ENCODE peak calls at places on chromosome 11, in seven cellular contexts. One of them, this sample, is unnamed.

GRCh38 chr11:88202498-88202897 is 27.3 kb upstream of the RAB38 start:
- DNase-seq in HTR-8/SVneo: no peak
- DNase-seq in posterior vena cava: no peak
- DNase-seq in GM04504: no peak
- DNase-seq in sigmoid colon: no peak
- DNase-seq in T-cell: no peak
- DNase-seq in ELR: no peak
- DNase-seq in this sample: no peak

GRCh38 chr11:77140231-77140959 is 12.3 kb downstream of the MYO7A start:
- DNase-seq in T-cell: no peak
- DNase-seq in GM04504: no peak
- DNase-seq in HTR-8/SVneo: peak; percentile 56
- DNase-seq in ELR: peak; percentile 19
- DNase-seq in posterior vena cava: no peak
- DNase-seq in sigmoid colon: no peak
- DNase-seq in this sample: no peak

GRCh38 chr11:13033760-13034533 is 24.8 kb downstream of the RASSF10 start:
- DNase-seq in posterior vena cava: no peak
- DNase-seq in HTR-8/SVneo: no peak
- DNase-seq in T-cell: no peak
- DNase-seq in GM04504: no peak
- DNase-seq in sigmoid colon: no peak
- DNase-seq in ELR: no peak
- DNase-seq in this sample: no peak

GRCh38 chr11:59216654-59217640 is 4.2 kb upstream of the MPEG1 start:
- DNase-seq in posterior vena cava: no peak
- DNase-seq in HTR-8/SVneo: no peak
- DNase-seq in ELR: peak; percentile 67
- DNase-seq in GM04504: no peak
- DNase-seq in sigmoid colon: peak; percentile 79
- DNase-seq in T-cell: no peak
- DNase-seq in this sample: no peak

GRCh38 chr11:115745041-115745440 is 240.8 kb upstream of the CADM1 start:
- DNase-seq in GM04504: no peak
- DNase-seq in ELR: no peak
- DNase-seq in posterior vena cava: no peak
- DNase-seq in T-cell: no peak
- DNase-seq in HTR-8/SVneo: no peak
- DNase-seq in sigmoid colon: no peak
- DNase-seq in this sample: no peak

GRCh38 chr11:116773203-116774112 is 671 bp upstream of the BUD13 start:
- DNase-seq in ELR: peak; percentile 65
- DNase-seq in sigmoid colon: no peak
- DNase-seq in HTR-8/SVneo: no peak
- DNase-seq in GM04504: no peak
- DNase-seq in posterior vena cava: no peak
- DNase-seq in T-cell: no peak
- DNase-seq in this sample: no peak

GRCh38 chr11:63939351-63939920 is 634 bp downstream of the NAA40 start:
- DNase-seq in ELR: peak; percentile 39
- DNase-seq in sigmoid colon: no peak
- DNase-seq in posterior vena cava: peak; percentile 81
- DNase-seq in GM04504: no peak
- DNase-seq in HTR-8/SVneo: no peak
- DNase-seq in T-cell: no peak
- DNase-seq in this sample: no peak

GRCh38 chr11:61793084-61793828 is 545 bp downstream of the FEN1 start:
- DNase-seq in GM04504: no peak
- DNase-seq in posterior vena cava: no peak
- DNase-seq in ELR: peak; percentile 30
- DNase-seq in sigmoid colon: no peak
- DNase-seq in T-cell: no peak
- DNase-seq in HTR-8/SVneo: no peak
- DNase-seq in this sample: no peak

GRCh38 chr11:120608760-120609211 is 97.2 kb downstream of the GRIK4 start:
- DNase-seq in HTR-8/SVneo: peak; percentile 21
- DNase-seq in posterior vena cava: no peak
- DNase-seq in sigmoid colon: no peak
- DNase-seq in T-cell: no peak
- DNase-seq in GM04504: peak; percentile 32
- DNase-seq in ELR: no peak
- DNase-seq in this sample: no peak

GRCh38 chr11:58330861-58331260 is 28.0 kb downstream of the OR5B17 start:
- DNase-seq in T-cell: no peak
- DNase-seq in GM04504: peak; percentile 17
- DNase-seq in ELR: peak; percentile 72
- DNase-seq in sigmoid colon: no peak
- DNase-seq in posterior vena cava: no peak
- DNase-seq in HTR-8/SVneo: no peak
- DNase-seq in this sample: no peak

GRCh38 chr11:73426184-73426845 is 50.1 kb downstream of the RELT start:
- DNase-seq in T-cell: no peak
- DNase-seq in sigmoid colon: no peak
- DNase-seq in GM04504: no peak
- DNase-seq in HTR-8/SVneo: no peak
- DNase-seq in ELR: no peak
- DNase-seq in posterior vena cava: no peak
- DNase-seq in this sample: no peak

GRCh38 chr11:111406589-111406988 is 27.5 kb upstream of the POU2AF1 start:
- DNase-seq in T-cell: no peak
- DNase-seq in ELR: no peak
- DNase-seq in sigmoid colon: no peak
- DNase-seq in posterior vena cava: no peak
- DNase-seq in GM04504: no peak
- DNase-seq in HTR-8/SVneo: peak; percentile 47
- DNase-seq in this sample: no peak

GRCh38 chr11:119538748-119539147 is 115.8 kb upstream of the THY1 start:
- DNase-seq in sigmoid colon: no peak
- DNase-seq in HTR-8/SVneo: no peak
- DNase-seq in posterior vena cava: peak; percentile 2
- DNase-seq in GM04504: peak; percentile 8
- DNase-seq in ELR: peak; percentile 3
- DNase-seq in T-cell: no peak
- DNase-seq in this sample: no peak

GRCh38 chr11:2775083-2775625 is 75.4 kb upstream of the KCNQ1OT1 start:
- DNase-seq in T-cell: no peak
- DNase-seq in ELR: no peak
- DNase-seq in sigmoid colon: peak; percentile 58
- DNase-seq in posterior vena cava: peak; percentile 41
- DNase-seq in HTR-8/SVneo: no peak
- DNase-seq in GM04504: no peak
- DNase-seq in this sample: no peak

GRCh38 chr11:70423523-70424505 is 25.5 kb downstream of the CTTN start:
- DNase-seq in T-cell: peak; percentile 44
- DNase-seq in ELR: peak; percentile 96
- DNase-seq in sigmoid colon: no peak
- DNase-seq in HTR-8/SVneo: peak; percentile 71
- DNase-seq in posterior vena cava: peak; percentile 82
- DNase-seq in GM04504: peak; percentile 62
- DNase-seq in this sample: no peak

GRCh38 chr11:16895306-16895705 is 118.9 kb downstream of the PLEKHA7 start:
- DNase-seq in GM04504: no peak
- DNase-seq in T-cell: no peak
- DNase-seq in ELR: peak; percentile 24
- DNase-seq in sigmoid colon: no peak
- DNase-seq in HTR-8/SVneo: no peak
- DNase-seq in posterior vena cava: no peak
- DNase-seq in this sample: no peak

GRCh38 chr11:77506857-77507256 is 33.0 kb upstream of the PAK1 start:
- DNase-seq in HTR-8/SVneo: peak; percentile 33
- DNase-seq in sigmoid colon: no peak
- DNase-seq in GM04504: no peak
- DNase-seq in ELR: peak; percentile 45
- DNase-seq in posterior vena cava: no peak
- DNase-seq in T-cell: no peak
- DNase-seq in this sample: no peak

GRCh38 chr11:65524010-65524746 is 705 bp upstream of the SCYL1 start:
- DNase-seq in posterior vena cava: peak; percentile 86
- DNase-seq in GM04504: peak; percentile 9
- DNase-seq in sigmoid colon: peak; percentile 86
- DNase-seq in HTR-8/SVneo: no peak
- DNase-seq in ELR: no peak
- DNase-seq in T-cell: no peak
- DNase-seq in this sample: no peak

GRCh38 chr11:78078218-78079167 is 1.2 kb downstream of the NDUFC2 start:
- DNase-seq in ELR: peak; percentile 12
- DNase-seq in HTR-8/SVneo: no peak
- DNase-seq in T-cell: no peak
- DNase-seq in sigmoid colon: no peak
- DNase-seq in posterior vena cava: no peak
- DNase-seq in GM04504: no peak
- DNase-seq in this sample: no peak

GRCh38 chr11:125165111-125165663 is 636 bp downstream of the PKNOX2 start:
- DNase-seq in sigmoid colon: peak; percentile 75
- DNase-seq in ELR: peak; percentile 43
- DNase-seq in T-cell: no peak
- DNase-seq in HTR-8/SVneo: peak; percentile 22
- DNase-seq in GM04504: no peak
- DNase-seq in posterior vena cava: peak; percentile 88
- DNase-seq in this sample: no peak

GRCh38 chr11:122784325-122785155 is 53.8 kb upstream of the CRTAM start:
- DNase-seq in ELR: peak; percentile 95
- DNase-seq in posterior vena cava: no peak
- DNase-seq in T-cell: no peak
- DNase-seq in sigmoid colon: peak; percentile 77
- DNase-seq in GM04504: peak; percentile 75
- DNase-seq in HTR-8/SVneo: peak; percentile 61
- DNase-seq in this sample: no peak

This sample was measured in NCI-H774.